ENCODE peak calls at places on chromosomes 5 and 9, in four cellular contexts. One of them, this sample, is unnamed.

GRCh38 chr5:10485142-10485795 is 43.6 kb downstream of the ROPN1L start:
- DNase-seq in ovary: no peak
- DNase-seq in CD4-positive, CD25-positive, alpha-beta regulatory T cell: peak; percentile 24
- DNase-seq in uterus: no peak
- DNase-seq in this sample: peak; percentile 72

GRCh38 chr5:156595132-156595787 is 254.8 kb upstream of the PPP1R2B start:
- DNase-seq in ovary: no peak
- DNase-seq in CD4-positive, CD25-positive, alpha-beta regulatory T cell: no peak
- DNase-seq in uterus: peak; percentile 62
- DNase-seq in this sample: peak; percentile 57

GRCh38 chr5:116420540-116420939 is 154.1 kb downstream of the SEMA6A start:
- DNase-seq in ovary: peak; percentile 28
- DNase-seq in CD4-positive, CD25-positive, alpha-beta regulatory T cell: no peak
- DNase-seq in uterus: no peak
- DNase-seq in this sample: no peak

GRCh38 chr9:32627394-32627954 is 8.0 kb downstream of the TAF1L start:
- DNase-seq in ovary: no peak
- DNase-seq in CD4-positive, CD25-positive, alpha-beta regulatory T cell: no peak
- DNase-seq in uterus: no peak
- DNase-seq in this sample: no peak

GRCh38 chr5:139474815-139475791 is 4.3 kb downstream of the SMIM33 start:
- DNase-seq in ovary: peak; percentile 75
- DNase-seq in CD4-positive, CD25-positive, alpha-beta regulatory T cell: peak; percentile 75
- DNase-seq in uterus: peak; percentile 40
- DNase-seq in this sample: no peak

GRCh38 chr5:53022889-53023511 is 33.8 kb downstream of the ITGA2 start:
- DNase-seq in ovary: no peak
- DNase-seq in CD4-positive, CD25-positive, alpha-beta regulatory T cell: no peak
- DNase-seq in uterus: no peak
- DNase-seq in this sample: no peak

GRCh38 chr9:33234511-33235467 is 5.2 kb upstream of the SPINK4 start:
- DNase-seq in ovary: no peak
- DNase-seq in CD4-positive, CD25-positive, alpha-beta regulatory T cell: no peak
- DNase-seq in uterus: no peak
- DNase-seq in this sample: no peak

GRCh38 chr5:38576442-38576841 is 20.0 kb upstream of the LIFR start:
- DNase-seq in ovary: no peak
- DNase-seq in CD4-positive, CD25-positive, alpha-beta regulatory T cell: no peak
- DNase-seq in uterus: no peak
- DNase-seq in this sample: no peak

GRCh38 chr9:89878003-89878411 is 273.2 kb downstream of the GADD45G start:
- DNase-seq in ovary: peak; percentile 4
- DNase-seq in CD4-positive, CD25-positive, alpha-beta regulatory T cell: no peak
- DNase-seq in uterus: peak; percentile 9
- DNase-seq in this sample: peak; percentile 12

GRCh38 chr5:133773247-133774202 is 161.2 kb upstream of the FSTL4 start:
- DNase-seq in ovary: no peak
- DNase-seq in CD4-positive, CD25-positive, alpha-beta regulatory T cell: no peak
- DNase-seq in uterus: no peak
- DNase-seq in this sample: no peak

DNA sequence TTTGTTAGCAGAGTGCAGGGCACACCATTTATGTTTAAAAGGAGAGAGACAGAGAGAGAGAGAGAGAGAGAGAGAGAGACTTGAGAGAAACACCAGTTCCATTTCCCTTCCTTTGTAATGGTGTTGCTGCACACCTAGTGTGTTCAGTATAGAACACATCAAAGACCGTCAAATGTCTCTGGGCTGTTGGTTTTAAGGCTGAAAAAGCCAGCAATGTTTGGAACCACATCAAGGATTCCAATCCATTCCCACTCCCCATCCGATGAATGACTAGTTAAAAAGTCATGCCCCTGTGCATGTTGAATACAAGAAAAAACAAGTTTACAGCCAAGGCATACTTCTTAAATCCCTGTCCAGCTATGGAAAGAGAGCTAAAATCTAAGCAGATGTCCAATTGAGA is 83.0 kb upstream of the IFNE start:
- DNase-seq in ovary: no peak
- DNase-seq in CD4-positive, CD25-positive, alpha-beta regulatory T cell: no peak
- DNase-seq in uterus: no peak
- DNase-seq in this sample: no peak
- H3K4me1 ChIP-seq in ovary: no peaks in the 10 kb centered on the region
- H3K4me1 ChIP-seq in CD4-positive, CD25-positive, alpha-beta regulatory T cell: no peaks in the 10 kb centered on the region
- H3K4me1 ChIP-seq in uterus: no peaks in the 10 kb centered on the region
- H3K4me1 ChIP-seq in this sample: no peaks in the 10 kb centered on the region

DNA sequence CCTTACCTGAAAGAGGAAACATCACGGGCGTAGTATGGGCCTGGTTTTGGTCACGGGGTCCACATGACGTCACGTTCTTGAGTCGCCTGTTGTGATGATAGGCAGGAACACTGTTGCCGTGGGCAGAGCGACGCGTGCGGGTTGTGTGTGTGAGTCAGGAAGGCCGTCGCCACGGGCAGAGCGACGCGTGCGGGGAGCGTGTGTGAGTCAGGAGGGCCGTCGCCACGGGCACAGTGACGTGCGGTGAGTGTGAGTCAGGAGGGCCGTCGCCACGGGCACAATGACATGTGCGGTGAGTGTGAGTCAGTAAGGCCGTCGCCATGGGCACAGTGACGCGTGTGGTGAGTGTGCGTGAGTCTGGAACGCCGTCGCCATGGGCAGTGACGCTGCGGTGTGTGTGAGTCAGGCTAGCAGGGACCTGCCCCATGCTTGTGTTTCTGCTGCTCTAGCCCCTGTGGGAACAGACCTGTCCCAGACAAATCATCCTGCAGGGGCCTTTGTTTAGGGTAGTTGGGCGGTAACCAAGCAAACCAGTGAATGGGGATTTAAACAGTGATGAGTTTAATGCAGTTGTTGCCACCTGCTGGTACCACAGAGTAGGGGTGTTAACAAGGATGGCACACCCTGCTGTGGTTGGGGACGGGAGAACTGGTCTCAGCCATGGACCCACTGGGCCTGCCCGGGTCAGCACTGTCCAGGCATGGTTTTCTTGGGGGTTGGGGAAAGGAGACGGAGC is 19.8 kb downstream of the TRIP13 start:
- DNase-seq in ovary: no peak
- DNase-seq in CD4-positive, CD25-positive, alpha-beta regulatory T cell: peak; percentile 65
- DNase-seq in uterus: no peak
- DNase-seq in this sample: no peak
- H3K36me3 ChIP-seq in ovary: no peaks in the 10 kb centered on the region
- H3K36me3 ChIP-seq in CD4-positive, CD25-positive, alpha-beta regulatory T cell: no peaks in the 10 kb centered on the region
- H3K36me3 ChIP-seq in uterus: no peaks in the 10 kb centered on the region
- H3K36me3 ChIP-seq in this sample: no peaks in the 10 kb centered on the region

GRCh38 chr5:177449140-177450061 is 2.8 kb downstream of the PRR7 start:
- DNase-seq in ovary: no peak
- DNase-seq in CD4-positive, CD25-positive, alpha-beta regulatory T cell: no peak
- DNase-seq in uterus: no peak
- DNase-seq in this sample: no peak

GRCh38 chr5:177447066-177447610 is 524 bp downstream of the PRR7 start:
- DNase-seq in ovary: peak; percentile 70
- DNase-seq in CD4-positive, CD25-positive, alpha-beta regulatory T cell: peak; percentile 64
- DNase-seq in uterus: peak; percentile 46
- DNase-seq in this sample: peak; percentile 71

GRCh38 chr5:177447611-177448243 is 1.1 kb downstream of the PRR7 start:
- DNase-seq in ovary: no peak
- DNase-seq in CD4-positive, CD25-positive, alpha-beta regulatory T cell: no peak
- DNase-seq in uterus: peak; percentile 41
- DNase-seq in this sample: peak; percentile 68

GRCh38 chr5:177446184-177447065 is at the start of gene PRR7:
- DNase-seq in ovary: peak; percentile 58
- DNase-seq in CD4-positive, CD25-positive, alpha-beta regulatory T cell: peak; percentile 82
- DNase-seq in uterus: peak; percentile 60
- DNase-seq in this sample: peak; percentile 79

GRCh38 chr5:177448244-177448950 is 1.8 kb downstream of the PRR7 start:
- DNase-seq in ovary: no peak
- DNase-seq in CD4-positive, CD25-positive, alpha-beta regulatory T cell: no peak
- DNase-seq in uterus: no peak
- DNase-seq in this sample: no peak
- H3K4me3 ChIP-seq in ovary: no peak overlapping the region
- H3K4me3 ChIP-seq in CD4-positive, CD25-positive, alpha-beta regulatory T cell: no peak overlapping the region
- H3K4me3 ChIP-seq in uterus: no peak overlapping the region
- H3K4me3 ChIP-seq in this sample: no peak overlapping the region

GRCh38 chr5:87122171-87122977 is 145.3 kb upstream of the RASA1 start:
- DNase-seq in ovary: no peak
- DNase-seq in CD4-positive, CD25-positive, alpha-beta regulatory T cell: no peak
- DNase-seq in uterus: no peak
- DNase-seq in this sample: no peak
- H3K4me1 ChIP-seq in ovary: no peaks in the 10 kb centered on the region
- H3K4me1 ChIP-seq in CD4-positive, CD25-positive, alpha-beta regulatory T cell: peaks cover 26% of the 10 kb centered on the region
- H3K4me1 ChIP-seq in uterus: no peaks in the 10 kb centered on the region
- H3K4me1 ChIP-seq in this sample: peaks cover 4% of the 10 kb centered on the region

DNA sequence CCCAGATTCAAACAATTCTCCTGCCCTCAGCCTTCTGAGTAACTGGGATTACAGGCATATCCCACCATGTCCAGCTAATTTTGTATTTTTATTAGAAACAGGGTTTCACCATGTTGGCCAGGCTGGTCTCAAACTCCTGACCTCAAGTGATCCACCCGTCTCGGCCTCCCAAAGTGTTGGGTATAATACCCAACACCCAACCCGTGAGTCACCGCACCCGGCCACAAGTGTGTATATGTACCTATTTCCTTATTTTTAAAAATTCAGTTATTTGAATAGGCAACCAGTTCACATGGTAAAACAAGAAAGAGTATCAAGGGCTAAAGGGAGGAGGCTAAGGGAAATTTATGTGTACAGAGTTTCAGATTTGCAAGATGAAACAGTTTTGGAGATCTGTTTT is 13.4 kb downstream of the PHAX start:
- DNase-seq in ovary: no peak
- DNase-seq in CD4-positive, CD25-positive, alpha-beta regulatory T cell: no peak
- DNase-seq in uterus: no peak
- DNase-seq in this sample: no peak
- H3K36me3 ChIP-seq in ovary: no peaks in the 10 kb centered on the region
- H3K36me3 ChIP-seq in CD4-positive, CD25-positive, alpha-beta regulatory T cell: peaks cover 54% of the 10 kb centered on the region
- H3K36me3 ChIP-seq in uterus: no peaks in the 10 kb centered on the region
- H3K36me3 ChIP-seq in this sample: no peaks in the 10 kb centered on the region